ENCODE peak calls at places on chromosomes 6 and 20, in six cellular contexts. R is GM23338, K is PC-9, U is MM.1S, X is neural progenitor cell, Q is PC-3. O is an unnamed sample. For H3K36me3 and H3F3A, the result is how much of the 10 kb centered on the place peaks cover.

GRCh38 chr20:3175270-3175669 is 1.9 kb upstream of the LZTS3 start:
- DNase-seq in Q (no peak), U (no peak), R (no peak), K (no peak), X (no peak), O (no peak)

GRCh38 chr20:58647162-58647813 is 3.8 kb upstream of the STX16 start:
- DNase-seq in X (no peak), R (no peak), Q (no peak), U (peak), K (no peak), O (no peak)

GRCh38 chr20:3697588-3698235 is 14.7 kb downstream of the SIGLEC1 start:
- DNase-seq in X (no peak), R (no peak), U (no peak), K (no peak), Q (no peak), O (no peak)

GRCh38 chr6:24402697-24403500 is at the start of gene MRS2:
- DNase-seq in X (peak), K (peak), U (peak), R (peak), Q (peak), O (peak)

GRCh38 chr6:48080227-48081009 is 30.6 kb downstream of the PTCHD4 start:
- DNase-seq in U (no peak), X (peak), K (no peak), R (no peak), Q (peak), O (no peak)

GRCh38 chr6:44925100-44925739 is 402.9 kb upstream of the RUNX2 start:
- DNase-seq in R (peak), U (no peak), Q (no peak), K (no peak), X (no peak), O (peak)

GRCh38 chr6:109008537-109008950 is 86.1 kb downstream of the SESN1 start:
- DNase-seq in K (no peak), Q (no peak), X (no peak), R (no peak), U (no peak), O (peak)

GRCh38 chr20:12775041-12775440 is 233.7 kb upstream of the SPTLC3 start:
- DNase-seq in R (no peak), Q (no peak), X (no peak), K (no peak), U (no peak), O (no peak)

GRCh38 chr6:93341900-93342613 is 77.3 kb downstream of the EPHA7 start:
- DNase-seq in R (no peak), X (peak), U (no peak), K (no peak), Q (no peak), O (no peak)

GRCh38 chr6:99195986-99196655 is 153.4 kb downstream of the FAXC start:
- DNase-seq in U (no peak), X (no peak), K (no peak), Q (peak), R (no peak), O (no peak)

GRCh38 chr6:514396-514973 is 122.9 kb downstream of the IRF4 start:
- DNase-seq in X (no peak), R (peak), U (no peak), K (no peak), Q (no peak), O (no peak)

GRCh38 chr6:153207041-153207440 is 76.0 kb upstream of the RGS17 start:
- DNase-seq in K (no peak), Q (no peak), R (no peak), X (no peak), U (no peak), O (no peak)

GRCh38 chr6:140811642-140812041 is 1321.1 kb upstream of the GJE1 start:
- DNase-seq in Q (no peak), K (no peak), U (peak), X (no peak), R (no peak), O (no peak)

GRCh38 chr6:129637340-129638054 is 72.5 kb downstream of the ARHGAP18 start:
- DNase-seq in K (no peak), U (no peak), R (no peak), X (no peak), Q (peak), O (no peak)

GRCh38 chr6:24933868-24934401 is 1.8 kb downstream of the RIPOR2 start:
- DNase-seq in Q (peak), R (peak), K (no peak), U (no peak), X (peak), O (peak)

GRCh38 chr6:117128052-117128451 is 137.3 kb upstream of the VGLL2 start:
- DNase-seq in K (no peak), U (peak), R (no peak), Q (no peak), X (no peak), O (no peak)

GRCh38 chr6:42010909-42011308 is 39.4 kb upstream of the TAF8 start:
- DNase-seq in R (no peak), X (no peak), K (no peak), Q (no peak), U (no peak), O (no peak)

GRCh38 chr6:139965393-139965792 is 590.9 kb upstream of the CITED2 start:
- DNase-seq in K (no peak), Q (no peak), U (peak), X (no peak), R (peak), O (peak)

GRCh38 chr6:61833176-61833716 is 452.8 kb downstream of the KHDRBS2 start:
- DNase-seq in U (no peak), K (no peak), Q (no peak), R (no peak), X (no peak), O (no peak)

GRCh38 chr20:41167118-41167470 is 29.8 kb downstream of the PLCG1 start:
- DNase-seq in Q (no peak), K (no peak), U (no peak), X (no peak), R (no peak), O (no peak)

GRCh38 chr20:41169184-41169690 is 31.9 kb downstream of the PLCG1 start:
- DNase-seq in X (no peak), Q (no peak), U (no peak), R (no peak), K (no peak), O (no peak)

GRCh38 chr20:41166201-41167117 is 29.1 kb downstream of the PLCG1 start:
- DNase-seq in R (no peak), Q (no peak), K (no peak), U (no peak), X (no peak), O (no peak)

GRCh38 chr20:41168281-41169183 is 31.2 kb downstream of the PLCG1 start:
- DNase-seq in U (no peak), R (no peak), X (no peak), Q (no peak), K (no peak), O (no peak)

DNA sequence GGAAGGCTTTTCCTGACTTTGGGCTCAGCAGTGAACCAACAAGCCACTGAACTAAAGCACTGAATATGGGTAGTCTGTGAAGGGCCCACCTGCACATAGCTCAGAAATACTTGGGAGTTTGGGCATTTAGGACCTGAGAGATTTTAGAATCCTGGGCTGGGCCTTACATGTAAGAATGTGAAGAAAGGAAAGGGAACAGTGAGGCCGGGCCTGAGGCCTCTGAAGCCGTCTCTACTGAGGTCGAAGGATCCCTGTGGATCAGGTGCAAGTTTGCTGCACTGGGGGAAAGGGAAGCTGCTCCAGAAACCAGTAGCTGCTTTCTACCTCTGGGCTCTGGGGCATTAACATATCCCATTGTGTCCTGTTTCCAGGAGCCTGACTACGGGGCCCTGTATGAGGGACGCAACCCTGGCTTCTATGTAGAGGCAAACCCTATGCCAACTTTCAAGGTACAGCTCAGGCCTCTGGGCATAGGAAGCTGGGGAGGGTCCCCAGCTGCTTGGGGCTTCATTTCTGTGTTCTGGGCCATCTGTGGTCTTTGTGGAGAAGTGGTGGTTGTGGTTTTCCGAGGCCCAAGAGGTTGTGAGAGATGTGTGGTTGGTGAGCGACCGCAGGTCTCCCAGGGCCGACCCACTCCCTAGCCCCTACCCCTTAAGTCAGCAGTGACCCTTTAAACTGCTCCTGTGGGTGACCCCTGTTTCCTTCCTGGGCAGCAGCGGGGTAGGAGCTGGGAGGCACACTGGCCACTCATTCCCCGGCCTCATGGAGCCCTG is 30.3 kb downstream of the PLCG1 start:
- DNase-seq in K (no peak), Q (no peak), U (peak), R (no peak), X (no peak), O (no peak)
- H3K36me3 ChIP-seq in K (under half), Q (under half), U (under half), R (under half), X (under half), O (under half)

GRCh38 chr6:34671362-34671761 is 25.2 kb downstream of the ILRUN start:
- DNase-seq in R (no peak), Q (no peak), K (no peak), U (no peak), X (no peak), O (peak)
- H3F3A ChIP-seq in R (under half), Q (under half), K (under half), U (under half), X (under half), O (under half)

GRCh38 chr6:137498488-137499219 is 4.5 kb upstream of the OLIG3 start:
- DNase-seq in U (no peak), Q (no peak), R (no peak), K (no peak), X (no peak), O (no peak)

GRCh38 chr6:137496392-137496767 is 2.2 kb upstream of the OLIG3 start:
- DNase-seq in Q (no peak), U (no peak), K (no peak), R (peak), X (peak), O (no peak)

GRCh38 chr6:137495652-137496391 is 1.6 kb upstream of the OLIG3 start:
- DNase-seq in U (no peak), X (peak), Q (no peak), K (no peak), R (peak), O (no peak)

GRCh38 chr6:137497722-137498463 is 3.7 kb upstream of the OLIG3 start:
- DNase-seq in Q (no peak), K (no peak), R (peak), U (no peak), X (peak), O (no peak)

GRCh38 chr6:137496909-137497721 is 2.9 kb upstream of the OLIG3 start:
- DNase-seq in U (no peak), X (peak), R (peak), Q (no peak), K (no peak), O (no peak)
- TF ChIP-seq EZH2 in U (no peak), X (no peak), R (peak), Q (no peak), K (no peak), O (peak)

DNA sequence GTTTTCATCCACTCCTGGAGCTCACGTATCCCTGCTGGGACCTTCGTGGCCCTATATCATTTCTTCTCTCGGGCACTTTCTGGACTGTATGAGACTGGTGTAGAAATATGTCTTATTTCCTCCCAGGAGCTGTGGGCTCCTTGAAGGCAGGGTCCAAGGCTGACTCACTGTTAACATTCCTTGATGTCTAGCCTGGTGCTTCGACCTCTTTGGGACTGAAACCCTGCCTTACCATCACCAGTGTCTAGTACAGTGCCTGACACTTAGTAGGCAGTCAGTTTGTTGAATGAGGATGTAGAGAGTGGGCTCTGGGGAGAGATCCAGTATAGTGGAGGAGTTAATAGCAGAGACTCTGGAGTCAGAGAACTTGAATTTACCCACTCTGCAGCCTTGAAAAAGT is 23.6 kb downstream of the POFUT1 start:
- DNase-seq in U (no peak), X (no peak), K (no peak), R (no peak), Q (no peak), O (no peak)
- H3K36me3 ChIP-seq in U (under half), X (under half), K (under half), R (under half), Q (half or more), O (under half)

GRCh38 chr20:47487175-47487917 is 14.3 kb upstream of the NCOA3 start:
- DNase-seq in Q (no peak), U (peak), X (no peak), R (no peak), K (peak), O (no peak)
- H3F3A ChIP-seq in Q (under half), U (under half), X (under half), R (under half), K (under half), O (under half)

DNA sequence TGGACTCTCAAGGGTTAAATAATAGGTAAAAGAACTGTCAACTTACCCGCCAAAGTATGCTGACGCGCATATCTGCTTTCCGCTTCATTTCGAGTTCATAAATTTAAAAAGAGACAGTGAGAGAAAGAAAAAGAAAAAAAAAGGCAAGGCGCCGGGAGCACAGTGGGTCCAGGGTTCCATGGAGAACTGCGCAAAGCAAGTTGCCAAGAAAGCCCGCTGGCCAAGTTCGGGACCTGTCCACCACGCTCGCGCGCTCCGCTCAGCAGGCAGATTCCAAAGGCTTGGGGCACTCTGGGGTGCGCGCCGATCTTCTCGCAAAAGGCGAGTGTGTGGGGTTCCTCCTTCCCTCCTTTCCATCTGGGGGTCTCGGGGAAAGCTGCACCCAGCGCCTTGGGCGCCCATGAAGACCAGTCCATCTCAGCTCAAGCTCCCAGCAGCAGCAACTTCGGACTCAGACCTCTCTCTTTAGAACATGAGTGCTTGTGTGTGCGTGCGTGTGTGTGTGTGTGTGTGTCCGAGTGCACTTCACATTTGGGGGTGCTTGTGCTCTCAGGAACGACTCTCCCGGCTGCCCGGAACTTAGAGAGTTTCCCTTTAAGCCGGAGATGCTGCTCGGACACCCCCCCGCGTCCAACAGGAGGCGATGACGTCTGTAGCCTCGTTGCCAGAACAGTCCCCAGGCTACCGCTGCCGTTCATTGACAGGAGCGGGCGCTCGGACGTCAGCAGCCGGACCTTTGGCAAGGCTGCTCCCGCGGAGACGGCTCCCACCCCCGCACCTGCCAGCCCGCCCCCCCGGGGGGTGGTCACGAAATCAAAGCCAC is 180.0 kb downstream of the TBXT start:
- DNase-seq in U (peak), K (no peak), X (peak), R (peak), Q (no peak), O (peak)
- TF ChIP-seq EZH2 in U (no peak), K (no peak), X (peak), R (peak), Q (no peak), O (no peak)

DNA sequence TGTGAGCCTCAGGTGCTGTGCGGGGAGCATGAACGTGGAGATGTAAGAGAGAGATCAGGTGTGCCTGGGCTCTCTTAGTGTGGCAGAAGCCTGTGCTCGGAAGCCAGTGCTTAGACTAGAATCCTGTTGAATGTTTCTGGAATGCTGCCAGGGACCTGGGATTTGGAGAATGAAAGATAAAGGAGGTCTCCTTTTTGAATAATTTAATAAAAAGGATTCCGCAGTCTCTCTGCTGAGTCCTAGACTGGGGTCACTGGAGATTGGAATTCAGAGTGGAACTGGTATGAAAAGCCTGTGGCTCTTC is 18.8 kb upstream of the EFCAB8 start:
- DNase-seq in Q (no peak), K (no peak), R (no peak), X (no peak), U (no peak), O (no peak)
- H3K36me3 ChIP-seq in Q (half or more), K (under half), R (under half), X (under half), U (under half), O (under half)